ENCODE peak calls at places on chromosomes 12 and 14, in eight cellular contexts. U is cardiac fibroblast; H is fibroblast of the conjunctiva; T is endothelial cell; G is stimulated activated CD4-positive, alpha-beta T cell treated with anti-CD3 and anti-CD28 coated beads, TNF-alpha, amount 100 ng/mL, for 4 hours; A is psoas muscle; E is GM13977; C is NCI-H345. P is an unnamed sample.

GRCh38 chr12:24921251-24922038 is 27.5 kb downstream of the BCAT1 start:
- DNase-seq in E (no peak), H (no peak), G (no peak), A (no peak), C (no peak), U (peak; percentile 61), T (no peak), P (no peak)

GRCh38 chr12:22014041-22014782 is 31.8 kb upstream of the CMAS start:
- DNase-seq in A (no peak), C (no peak), U (peak; percentile 10), G (no peak), H (no peak), T (no peak), E (no peak), P (no peak)

GRCh38 chr14:54737132-54737711 is 165.4 kb downstream of the GCH1 start:
- DNase-seq in H (no peak), G (no peak), A (no peak), U (peak; percentile 57), C (no peak), T (no peak), E (no peak), P (no peak)

GRCh38 chr12:103928736-103929050 is 1.5 kb upstream of the HSP90B1 start:
- DNase-seq in U (no peak), C (no peak), T (no peak), G (no peak), A (no peak), E (peak; percentile 30), H (no peak), P (no peak)

GRCh38 chr12:99154264-99154982 is 493.1 kb upstream of the GARIN6 start:
- DNase-seq in H (no peak), E (no peak), G (no peak), T (no peak), U (no peak), A (no peak), C (no peak), P (no peak)

GRCh38 chr12:55933158-55933798 is 2.3 kb downstream of the DGKA start:
- DNase-seq in E (no peak), A (no peak), G (no peak), H (no peak), T (no peak), U (peak; percentile 30), C (no peak), P (no peak)

GRCh38 chr12:85550924-85551323 is 270.9 kb downstream of the ALX1 start:
- DNase-seq in H (no peak), T (no peak), U (no peak), A (no peak), E (no peak), G (no peak), C (no peak), P (no peak)

GRCh38 chr12:30043151-30043550 is 259.4 kb upstream of the TMTC1 start:
- DNase-seq in T (no peak), A (no peak), E (no peak), C (no peak), U (no peak), H (no peak), G (no peak), P (no peak)

GRCh38 chr14:69711471-69712216 is 55.3 kb upstream of the SRSF5 start:
- DNase-seq in H (no peak), A (no peak), E (no peak), T (no peak), G (no peak), U (no peak), C (no peak), P (no peak)

GRCh38 chr12:72230589-72230988 is 41.6 kb upstream of the TRHDE start:
- DNase-seq in A (no peak), T (no peak), E (no peak), C (no peak), H (peak; percentile 36), G (no peak), U (peak; percentile 52), P (no peak)

GRCh38 chr14:88422919-88423318 is 37.5 kb downstream of the SPATA7 start:
- DNase-seq in A (no peak), U (peak; percentile 86), G (no peak), E (no peak), C (no peak), H (no peak), T (no peak), P (no peak)

GRCh38 chr14:61484011-61484410 is 162.6 kb downstream of the PRKCH start:
- DNase-seq in U (no peak), H (no peak), A (no peak), G (no peak), E (no peak), C (no peak), T (no peak), P (no peak)

GRCh38 chr12:22635812-22636211 is 10.8 kb downstream of the ETNK1 start:
- DNase-seq in C (no peak), G (no peak), A (no peak), T (no peak), U (peak; percentile 38), E (no peak), H (no peak), P (no peak)

GRCh38 chr12:129049917-129050316 is 196.6 kb downstream of the GLT1D1 start:
- DNase-seq in A (no peak), C (no peak), U (no peak), T (no peak), H (no peak), G (no peak), E (no peak), P (no peak)

GRCh38 chr14:40218282-40218941 is 786.2 kb upstream of the FBXO33 start:
- DNase-seq in C (no peak), E (no peak), A (no peak), H (no peak), T (no peak), G (no peak), U (no peak), P (no peak)

GRCh38 chr12:197347-197746 is 16.6 kb downstream of the SLC6A12 start:
- DNase-seq in T (no peak), H (no peak), E (no peak), U (no peak), A (no peak), C (no peak), G (no peak), P (no peak)

GRCh38 chr12:24478254-24478653 is 470.6 kb downstream of the BCAT1 start:
- DNase-seq in A (no peak), C (peak; percentile 10), T (no peak), H (no peak), U (no peak), E (no peak), G (no peak), P (no peak)

GRCh38 chr12:23482571-23482970 is 466.9 kb downstream of the SOX5 start:
- DNase-seq in U (no peak), A (no peak), G (no peak), E (no peak), C (no peak), T (no peak), H (no peak), P (no peak)

GRCh38 chr12:96386794-96387193 is 13.4 kb downstream of the CDK17 start:
- DNase-seq in E (no peak), U (no peak), T (no peak), C (no peak), A (no peak), H (no peak), G (no peak), P (no peak)

GRCh38 chr12:124456652-124457152 is 110.7 kb downstream of the NCOR2 start:
- DNase-seq in C (no peak), A (peak; percentile 43), H (no peak), G (no peak), T (peak; percentile 42), E (peak; percentile 79), U (no peak), P (no peak)

GRCh38 chr14:31933716-31934115 is 143.4 kb upstream of the ARHGAP5 start:
- DNase-seq in H (no peak), E (no peak), U (peak; percentile 62), G (no peak), A (no peak), T (no peak), C (peak; percentile 45), P (no peak)

GRCh38 chr12:47799357-47799955 is 20.2 kb downstream of the HDAC7 start:
- DNase-seq in A (peak; percentile 79), E (no peak), T (no peak), U (no peak), C (no peak), G (no peak), H (no peak), P (no peak)

GRCh38 chr12:109716512-109717389 is 3.1 kb downstream of the FAM222A start:
- DNase-seq in G (no peak), U (no peak), H (no peak), C (no peak), A (peak; percentile 37), T (no peak), E (no peak), P (no peak)

GRCh38 chr14:68395585-68395984 is 397.3 kb downstream of the ZFP36L1 start:
- DNase-seq in U (peak; percentile 85), A (peak; percentile 49), E (no peak), T (no peak), H (peak; percentile 52), G (no peak), C (no peak), P (no peak)

GRCh38 chr12:10884086-10884725 is at the start of gene PRH1:
- DNase-seq in C (no peak), A (no peak), T (no peak), U (no peak), H (no peak), E (no peak), G (no peak), P (no peak)

GRCh38 chr12:15550778-15551177 is 228.5 kb downstream of the PTPRO start:
- DNase-seq in U (no peak), G (no peak), T (no peak), E (no peak), H (no peak), A (no peak), C (no peak), P (no peak)

GRCh38 chr12:78278706-78279105 is 448.0 kb downstream of the NAV3 start:
- DNase-seq in T (no peak), E (no peak), A (no peak), G (no peak), U (no peak), C (no peak), H (no peak), P (no peak)

GRCh38 chr12:39638178-39638577 is 18.6 kb upstream of the ABCD2 start:
- DNase-seq in A (no peak), U (no peak), E (no peak), G (no peak), H (no peak), T (no peak), C (no peak), P (no peak)

GRCh38 chr14:70148911-70149675 is 39.7 kb downstream of the SLC8A3 start:
- DNase-seq in U (no peak), G (no peak), C (no peak), H (no peak), A (no peak), T (no peak), E (peak; percentile 8), P (no peak)

GRCh38 chr14:97172644-97173043 is 375.5 kb downstream of the VRK1 start:
- DNase-seq in G (no peak), H (no peak), E (no peak), T (no peak), A (no peak), C (no peak), U (no peak), P (no peak)

GRCh38 chr12:108307006-108307405 is 32.1 kb downstream of the CMKLR1 start:
- DNase-seq in H (no peak), U (no peak), E (no peak), A (no peak), T (no peak), C (no peak), G (no peak), P (no peak)

GRCh38 chr14:55249423-55249822 is 21.8 kb upstream of the FBXO34 start:
- DNase-seq in C (no peak), T (no peak), G (no peak), U (peak; percentile 62), H (no peak), A (no peak), E (no peak), P (no peak)

GRCh38 chr12:107429006-107429698 is 256.4 kb upstream of the PWP1 start:
- DNase-seq in G (no peak), E (no peak), C (peak; percentile 27), A (no peak), T (no peak), U (no peak), H (no peak), P (no peak)